ENCODE peak calls at places on chromosomes 11 and 22, in eight cellular contexts. E is frontal cortex; P is activated CD4-positive, alpha-beta T cell treated with anti-CD3 and anti-CD28 coated beads for 36 hours; T is AG08396; K is immature natural killer cell; R is NCI-H1694 treated with DMSO at 0.1 percent for 48 hours; C is activated naive CD4-positive, alpha-beta T cell; W is NCI-H2081. X is an unnamed sample.

GRCh38 chr22:38056969-38057841 is at the start of gene PICK1:
- DNase-seq in E (peak; percentile 92), C (peak; percentile 58), W (peak; percentile 84), T (peak; percentile 89), K (peak; percentile 83), R (peak; percentile 61), P (peak; percentile 92), X (peak; percentile 96)

GRCh38 chr22:30325724-30326703 is 727 bp downstream of the TBC1D10A start:
- DNase-seq in C (no peak), R (no peak), T (peak; percentile 40), K (no peak), P (no peak), E (no peak), W (no peak), X (peak; percentile 45)

GRCh38 chr11:9922806-9923205 is 258.9 kb downstream of the SWAP70 start:
- DNase-seq in E (no peak), C (no peak), R (no peak), K (no peak), T (no peak), P (no peak), W (no peak), X (no peak)

GRCh38 chr11:272931-273198 is 5.3 kb upstream of the NLRP6 start:
- DNase-seq in K (no peak), P (no peak), E (no peak), C (no peak), R (no peak), W (no peak), T (no peak), X (no peak)

GRCh38 chr22:22752556-22753477 is 108.4 kb downstream of the GGTLC2 start:
- DNase-seq in C (no peak), R (no peak), K (no peak), W (no peak), T (no peak), E (no peak), P (no peak), X (peak; percentile 27)

GRCh38 chr22:30947821-30948454 is 20.6 kb downstream of the MORC2 start:
- DNase-seq in K (peak; percentile 22), P (no peak), E (peak; percentile 52), R (peak; percentile 5), T (peak; percentile 37), W (no peak), C (no peak), X (no peak)

GRCh38 chr11:15835705-15836411 is 520.5 kb downstream of the SOX6 start:
- DNase-seq in P (no peak), W (no peak), T (no peak), R (no peak), E (no peak), C (no peak), K (no peak), X (no peak)

GRCh38 chr11:62322524-62322923 is 14.7 kb upstream of the ASRGL1 start:
- DNase-seq in W (no peak), P (no peak), R (no peak), T (no peak), E (no peak), K (no peak), C (no peak), X (no peak)

GRCh38 chr11:131913267-131913666 is 542.9 kb downstream of the NTM start:
- DNase-seq in K (no peak), P (no peak), E (no peak), W (no peak), T (no peak), R (no peak), C (no peak), X (no peak)

GRCh38 chr11:94961255-94961654 is 12.1 kb downstream of the CWC15 start:
- DNase-seq in R (no peak), C (no peak), K (no peak), E (no peak), W (no peak), T (no peak), P (no peak), X (no peak)

GRCh38 chr11:78742430-78742829 is 167.8 kb upstream of the NARS2 start:
- DNase-seq in P (no peak), W (peak; percentile 71), E (no peak), T (no peak), K (no peak), R (peak; percentile 95), C (no peak), X (peak; percentile 59)

GRCh38 chr11:111836766-111837165 is 34.6 kb downstream of the ALG9 start:
- DNase-seq in W (no peak), C (no peak), K (no peak), R (no peak), P (no peak), E (no peak), T (no peak), X (no peak)

GRCh38 chr22:30238661-30239420 is 7.7 kb downstream of the LIF start:
- DNase-seq in R (no peak), W (no peak), T (no peak), P (no peak), K (no peak), E (no peak), C (no peak), X (no peak)

GRCh38 chr11:73236879-73237278 is 18.8 kb downstream of the P2RY2 start:
- DNase-seq in E (peak; percentile 51), R (no peak), P (peak; percentile 73), T (peak; percentile 63), W (no peak), K (no peak), C (no peak), X (no peak)

GRCh38 chr11:19511066-19511412 is 201.6 kb upstream of the NAV2 start:
- DNase-seq in W (no peak), K (no peak), E (no peak), C (no peak), R (no peak), T (no peak), P (no peak), X (no peak)

GRCh38 chr11:44627911-44628729 is 62.7 kb downstream of the CD82 start:
- DNase-seq in K (no peak), C (no peak), P (no peak), T (peak; percentile 62), W (peak; percentile 92), E (peak; percentile 64), R (no peak), X (no peak)

GRCh38 chr22:38873469-38874411 is 1.7 kb upstream of the CBX6 start:
- DNase-seq in E (no peak), C (no peak), K (peak; percentile 19), W (peak; percentile 15), R (no peak), T (no peak), P (peak; percentile 88), X (peak; percentile 17)

GRCh38 chr22:27105142-27106025 is 448.0 kb downstream of the MIAT start:
- DNase-seq in E (no peak), C (no peak), W (no peak), R (no peak), T (peak; percentile 75), K (no peak), P (no peak), X (peak; percentile 31)

GRCh38 chr22:29043906-29044575 is 17.6 kb downstream of the C22orf31 start:
- DNase-seq in W (no peak), K (no peak), E (no peak), C (no peak), P (no peak), R (no peak), T (peak; percentile 59), X (no peak)

GRCh38 chr11:1131033-1131911 is 26.5 kb upstream of the MUC5AC start:
- DNase-seq in K (no peak), P (no peak), T (no peak), R (no peak), C (no peak), E (no peak), W (no peak), X (no peak)